ENCODE peak calls at places on chromosomes 6 and 20, in nine cellular contexts. F is uterus, G is ovary, S is Peyer's patch, L is GM12878, V is H1, M is breast epithelium, Z is transverse colon, N is upper lobe of left lung. K is an unnamed sample.

GRCh38 chr20:32536861-32537656 is 48.1 kb downstream of the NOL4L start:
- DNase-seq in S (peak; percentile 86), V (no peak), Z (peak; percentile 91), L (no peak), G (no peak), N (peak; percentile 51), M (no peak), F (no peak), K (no peak)

GRCh38 chr6:149118737-149119653 is 198.5 kb upstream of the TAB2 start:
- DNase-seq in G (no peak), V (no peak), Z (no peak), S (no peak), M (no peak), L (no peak), F (no peak), N (no peak), K (no peak)

GRCh38 chr6:154958469-154958868 is 36.6 kb upstream of the TIAM2 start:
- DNase-seq in V (no peak), F (no peak), Z (no peak), S (no peak), N (no peak), G (no peak), M (no peak), L (no peak), K (no peak)

GRCh38 chr6:132731086-132731485 is 17.2 kb upstream of the VNN1 start:
- DNase-seq in Z (no peak), M (no peak), F (no peak), V (no peak), L (no peak), N (no peak), S (no peak), G (no peak), K (no peak)

GRCh38 chr6:85679445-85680123 is 36.9 kb upstream of the SYNCRIP start:
- DNase-seq in Z (no peak), M (no peak), G (no peak), F (no peak), N (no peak), V (no peak), L (no peak), S (no peak), K (no peak)

GRCh38 chr6:15352884-15353283 is 107.0 kb downstream of the JARID2 start:
- DNase-seq in F (no peak), L (no peak), V (no peak), M (no peak), Z (no peak), G (no peak), S (no peak), N (no peak), K (no peak)

GRCh38 chr6:47079638-47080037 is 37.5 kb upstream of the ADGRF1 start:
- DNase-seq in V (peak; percentile 51), M (no peak), N (no peak), L (no peak), F (no peak), Z (no peak), S (no peak), G (no peak), K (no peak)

GRCh38 chr6:133947302-133947900 is 5.6 kb upstream of the TBPL1 start:
- DNase-seq in Z (peak; percentile 59), G (no peak), M (no peak), F (no peak), V (no peak), L (no peak), N (peak; percentile 28), S (no peak), K (no peak)

GRCh38 chr6:90233994-90234393 is 62.6 kb downstream of the BACH2 start:
- DNase-seq in S (peak; percentile 23), M (no peak), N (no peak), F (no peak), L (no peak), Z (peak; percentile 17), V (no peak), G (no peak), K (no peak)

GRCh38 chr6:15504581-15505350 is 158.1 kb downstream of the DTNBP1 start:
- DNase-seq in F (peak; percentile 78), V (no peak), Z (peak; percentile 48), M (peak; percentile 82), S (no peak), N (peak; percentile 50), L (no peak), G (peak; percentile 79), K (peak; percentile 64)

GRCh38 chr20:41340327-41341055 is at the start of gene LPIN3:
- DNase-seq in G (peak; percentile 91), L (no peak), M (peak; percentile 95), V (peak; percentile 91), Z (peak; percentile 95), S (peak; percentile 55), F (peak; percentile 95), N (peak; percentile 92), K (peak; percentile 68)

DNA sequence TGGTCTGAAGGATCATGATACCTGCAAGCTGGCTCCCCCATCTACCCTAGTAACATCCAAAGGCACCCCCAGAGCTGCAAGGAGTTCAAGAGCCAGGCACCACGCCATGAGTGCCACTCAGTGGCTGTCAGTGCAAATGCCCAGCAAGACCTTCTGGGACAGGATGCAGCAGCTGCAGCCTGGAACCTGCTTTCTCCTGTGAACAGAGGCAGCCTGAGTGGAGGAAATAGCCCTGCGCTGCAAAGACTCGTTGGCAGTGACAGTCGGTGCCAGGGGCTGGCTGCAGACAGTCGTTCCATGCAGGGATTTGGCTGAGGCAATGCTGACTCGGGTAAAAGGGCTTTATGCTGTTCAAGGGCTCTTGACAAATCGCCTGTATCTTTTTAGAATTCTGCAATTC is 15.7 kb upstream of the SSTR4 start:
- DNase-seq in F (no peak), Z (no peak), L (no peak), N (no peak), G (no peak), V (no peak), S (no peak), M (no peak), K (peak; percentile 23)
- TF ChIP-seq CTCF in F (no peak), Z (no peak), L (no peak), N (no peak), G (no peak), V (no peak), S (no peak), M (no peak), K (no peak)

GRCh38 chr6:6859722-6860121 is 248.0 kb upstream of the RREB1 start:
- DNase-seq in F (no peak), L (no peak), N (no peak), S (no peak), Z (no peak), V (no peak), M (no peak), G (no peak), K (no peak)

GRCh38 chr6:6861346-6861745 is 246.4 kb upstream of the RREB1 start:
- DNase-seq in F (no peak), V (no peak), L (no peak), N (no peak), S (no peak), M (no peak), G (no peak), Z (peak; percentile 37), K (no peak)

GRCh38 chr6:6858533-6858982 is 249.2 kb upstream of the RREB1 start:
- DNase-seq in M (no peak), N (no peak), F (no peak), Z (no peak), G (no peak), S (no peak), L (no peak), V (no peak), K (no peak)

GRCh38 chr6:6857528-6857927 is 250.2 kb upstream of the RREB1 start:
- DNase-seq in N (no peak), Z (no peak), G (no peak), M (no peak), V (no peak), L (no peak), S (no peak), F (no peak), K (no peak)

DNA sequence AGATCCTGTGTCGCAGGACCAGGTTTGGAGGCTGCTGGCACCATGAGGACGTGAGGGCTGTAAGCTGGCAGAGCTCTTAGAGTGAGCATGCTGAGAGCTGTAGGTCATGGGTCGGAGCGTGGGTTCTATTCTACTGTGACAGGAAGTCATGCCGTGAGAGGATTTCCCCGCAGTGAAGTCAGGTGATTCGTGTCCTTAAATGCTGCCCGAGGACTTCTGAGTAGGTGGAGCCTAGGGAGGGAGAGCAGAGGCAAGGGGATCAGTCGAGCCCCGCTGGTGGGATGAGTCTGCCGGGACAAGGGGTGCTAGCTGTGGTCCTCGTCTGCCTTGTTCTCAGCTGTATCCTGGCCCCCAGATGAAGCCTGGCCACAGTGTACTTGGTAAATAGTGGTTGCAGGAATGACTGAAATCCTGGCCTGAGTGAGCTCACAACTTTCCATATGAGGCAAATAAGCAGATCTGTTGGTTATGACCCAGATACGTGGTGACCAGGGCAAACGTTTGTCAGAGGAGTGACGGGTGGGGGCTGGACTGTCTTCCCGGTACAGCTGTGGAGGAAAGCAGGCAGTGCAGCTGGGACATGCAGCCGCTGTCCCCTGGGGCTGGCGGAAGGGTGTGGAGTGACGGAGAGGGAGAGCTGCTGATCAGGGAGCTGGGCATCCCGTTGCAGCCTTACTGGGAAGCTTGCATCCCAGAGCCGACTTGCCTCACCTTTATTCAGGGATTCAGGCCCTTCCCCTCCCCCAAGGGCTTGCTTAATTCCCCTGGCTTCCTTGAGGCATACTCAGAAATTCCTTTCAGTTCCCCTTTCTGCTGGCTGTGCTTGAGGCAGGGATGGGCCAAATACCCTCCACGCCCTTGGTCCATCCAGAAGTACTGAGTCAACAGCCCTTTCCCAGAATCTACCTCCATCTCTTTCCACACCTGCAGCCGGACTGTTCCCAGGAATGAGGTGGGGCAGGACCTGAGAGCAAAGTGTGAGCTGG is 250.9 kb upstream of the RREB1 start:
- DNase-seq in N (peak; percentile 93), M (peak; percentile 34), L (peak; percentile 71), V (peak; percentile 55), S (peak; percentile 48), Z (peak; percentile 79), F (no peak), G (peak; percentile 23), K (peak; percentile 59)
- TF ChIP-seq POLR2A in N (peak; percentile 82), M (no peak), L (peak; percentile 69), V (no peak), S (no peak), Z (peak; percentile 10), F (no peak), G (no peak), K (no peak)

DNA sequence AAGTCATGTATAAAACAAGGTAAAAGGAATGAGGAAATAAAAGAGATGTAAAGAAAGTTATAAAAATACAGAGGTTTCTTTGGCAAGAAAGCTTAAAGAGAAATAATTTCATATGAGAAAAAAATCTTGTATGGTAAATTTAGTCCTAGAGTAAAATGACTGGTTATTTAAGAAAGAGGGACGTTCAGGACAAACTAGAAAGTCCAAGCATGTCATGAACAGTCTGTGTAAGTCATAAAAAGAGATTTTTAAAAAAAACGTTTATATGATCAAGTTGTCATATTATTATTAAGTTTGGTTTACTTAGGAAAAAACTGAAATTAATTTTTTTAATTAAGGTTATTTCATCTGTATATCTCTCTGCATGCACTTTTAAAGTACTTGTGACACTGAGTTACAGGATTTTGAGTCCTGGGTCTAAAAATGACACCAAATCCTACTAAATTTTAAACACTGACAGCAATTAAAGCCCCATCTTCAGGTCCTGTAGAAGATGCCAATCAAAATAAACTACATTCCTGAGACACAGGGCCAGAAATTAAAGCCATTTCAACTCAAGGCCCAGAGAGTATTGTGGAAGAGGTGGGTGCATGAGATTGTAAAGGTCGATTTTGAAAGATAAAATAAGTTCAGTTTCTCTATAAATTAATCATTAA is 62.4 kb downstream of the AGPAT4 start:
- DNase-seq in G (no peak), S (no peak), F (no peak), N (no peak), M (no peak), Z (no peak), L (no peak), V (no peak), K (no peak)
- H3K4me3 ChIP-seq in G (no peak overlapping the region), S (no peak overlapping the region), F (no peak overlapping the region), N (no peak overlapping the region), M (no peak overlapping the region), Z (no peak overlapping the region), L (no peak overlapping the region), V (no peak overlapping the region), K (no peak overlapping the region)

GRCh38 chr6:17705778-17706579 is 746 bp downstream of the NUP153 start:
- DNase-seq in G (peak; percentile 66), N (peak; percentile 74), V (peak; percentile 75), F (peak; percentile 55), Z (peak; percentile 75), L (no peak), S (peak; percentile 80), M (peak; percentile 51), K (peak; percentile 54)
- TF ChIP-seq CTCF in G (no peak), N (peak; percentile 21), V (no peak), F (no peak), Z (no peak), L (peak; percentile 15), S (no peak), M (no peak), K (peak; percentile 16)